ENCODE peak calls at places on chromosomes 3 and 15, in five cellular contexts. J is lower lobe of right lung, M is upper lobe of right lung, A is adrenal gland, O is AG04450. X is an unnamed sample.

GRCh38 chr3:36906504-36907149 is 38.2 kb downstream of the TRANK1 start:
- DNase-seq in J (no peak), M (no peak), A (no peak), O (peak), X (no peak)

GRCh38 chr3:58418227-58418626 is 15.4 kb downstream of the PDHB start:
- DNase-seq in J (no peak), M (no peak), A (no peak), O (no peak), X (no peak)

GRCh38 chr15:101568821-101569555 is 79.5 kb upstream of the PCSK6 start:
- DNase-seq in J (no peak), M (no peak), A (no peak), O (no peak), X (peak)

GRCh38 chr3:42194943-42195510 is 71.0 kb downstream of the CCK start:
- DNase-seq in J (no peak), M (no peak), A (no peak), O (no peak), X (no peak)

GRCh38 chr3:132787616-132788015 is 65.4 kb upstream of the NPHP3 start:
- DNase-seq in J (no peak), M (no peak), A (no peak), O (no peak), X (no peak)

GRCh38 chr3:55701997-55702396 is 214.9 kb upstream of the WNT5A start:
- DNase-seq in J (no peak), M (no peak), A (no peak), O (no peak), X (no peak)

GRCh38 chr15:71806452-71806931 is 3.9 kb upstream of the NR2E3 start:
- DNase-seq in J (no peak), M (no peak), A (peak), O (no peak), X (no peak)

GRCh38 chr15:63212050-63212973 is 22.9 kb downstream of the RAB8B start:
- DNase-seq in J (no peak), M (no peak), A (no peak), O (no peak), X (no peak)

GRCh38 chr3:138774529-138775253 is 60.0 kb downstream of the PIK3CB start:
- DNase-seq in J (no peak), M (no peak), A (peak), O (peak), X (peak)

GRCh38 chr3:99108508-99108907 is 207.0 kb upstream of the DCBLD2 start:
- DNase-seq in J (no peak), M (no peak), A (no peak), O (peak), X (no peak)

GRCh38 chr3:123843668-123844067 is 40.5 kb downstream of the MYLK start:
- DNase-seq in J (no peak), M (no peak), A (no peak), O (no peak), X (no peak)

GRCh38 chr15:34942363-34942762 is 27.2 kb downstream of the AQR start:
- DNase-seq in J (no peak), M (no peak), A (peak), O (peak), X (no peak)

GRCh38 chr3:52055537-52056351 is 627 bp downstream of the DUSP7 start:
- DNase-seq in J (peak), M (peak), A (peak), O (no peak), X (peak)

GRCh38 chr15:27660676-27661075 is 438.4 kb downstream of the OCA2 start:
- DNase-seq in J (no peak), M (no peak), A (no peak), O (no peak), X (no peak)

GRCh38 chr3:102090646-102091045 is 241.3 kb downstream of the NFKBIZ start:
- DNase-seq in J (no peak), M (no peak), A (no peak), O (no peak), X (no peak)

GRCh38 chr3:30864836-30865235 is 29.6 kb downstream of the GADL1 start:
- DNase-seq in J (no peak), M (no peak), A (no peak), O (no peak), X (no peak)

GRCh38 chr3:43872901-43873300 is 182.2 kb downstream of the ABHD5 start:
- DNase-seq in J (no peak), M (no peak), A (no peak), O (peak), X (no peak)
- H3K27ac ChIP-seq in J (no peak), M (no peak), A (no peak), O (peak), X (no peak)

DNA sequence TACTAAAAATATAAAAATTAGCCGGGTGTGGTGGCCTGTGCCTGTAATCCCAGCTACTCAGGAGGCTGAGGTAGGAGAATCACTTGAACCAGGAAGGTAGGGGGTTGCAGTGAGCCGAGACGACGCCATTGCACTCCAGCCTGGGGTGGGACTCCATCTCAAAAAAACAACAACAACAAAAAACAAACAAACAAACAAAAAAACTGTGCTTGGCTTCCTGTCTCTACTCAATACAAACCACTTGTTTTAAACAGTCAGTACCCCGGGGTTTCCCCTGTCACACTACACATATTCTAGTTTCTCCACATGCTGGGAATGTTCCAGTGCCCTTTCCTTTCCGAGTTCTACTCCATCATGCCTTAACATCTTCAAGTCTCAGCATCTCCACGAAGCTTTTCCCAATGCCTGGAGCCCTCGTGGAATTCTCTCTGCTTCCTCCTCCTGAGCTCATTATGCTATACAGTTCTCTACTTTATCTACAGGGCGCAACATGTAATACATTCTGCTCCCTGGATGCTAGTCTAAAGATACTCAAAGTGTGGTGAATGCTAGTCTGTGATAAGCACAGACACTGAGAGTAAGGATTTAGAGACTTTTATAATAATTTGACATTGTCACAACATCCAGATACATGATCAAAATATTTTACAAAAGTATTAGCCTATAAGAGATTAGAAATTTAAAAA is 7.8 kb downstream of the EMC3 start:
- DNase-seq in J (no peak), M (no peak), A (no peak), O (no peak), X (no peak)
- H3K27ac ChIP-seq in J (peak), M (peak), A (no peak), O (no peak), X (no peak)

GRCh38 chr3:53844262-53845102 is 1.7 kb downstream of the CHDH start:
- DNase-seq in J (no peak), M (no peak), A (no peak), O (no peak), X (peak)

GRCh38 chr3:53845881-53846133 is 412 bp downstream of the CHDH start:
- DNase-seq in J (no peak), M (no peak), A (no peak), O (no peak), X (no peak)

GRCh38 chr3:53846134-53846850 is at the start of the genes CHDH and IL17RB:
- DNase-seq in J (peak), M (peak), A (peak), O (no peak), X (peak)

GRCh38 chr3:53845103-53845880 is 927 bp downstream of the CHDH start:
- DNase-seq in J (peak), M (peak), A (peak), O (no peak), X (peak)

DNA sequence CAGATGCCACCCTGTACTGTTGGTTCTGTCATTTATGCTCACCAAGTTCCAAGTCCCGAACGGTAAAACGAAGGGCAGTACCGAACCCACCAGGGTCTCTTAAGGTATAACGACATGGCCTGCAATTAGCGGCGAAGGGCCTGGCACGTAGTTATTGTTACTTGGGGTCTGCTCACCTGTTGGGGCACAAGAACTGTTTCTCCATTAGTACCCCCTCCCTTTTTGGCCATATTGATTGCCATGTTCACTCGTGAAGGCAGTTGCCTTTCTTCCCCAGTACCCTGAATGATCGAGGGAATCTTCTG is 435 bp downstream of the IL17RB start:
- DNase-seq in J (no peak), M (no peak), A (no peak), O (no peak), X (no peak)
- H3K27ac ChIP-seq in J (no peak), M (no peak), A (no peak), O (no peak), X (no peak)

GRCh38 chr3:15325228-15325627 is 7.2 kb downstream of the SH3BP5 start:
- DNase-seq in J (no peak), M (no peak), A (no peak), O (peak), X (no peak)
- H3K27ac ChIP-seq in J (no peak), M (no peak), A (peak), O (peak), X (no peak)

GRCh38 chr3:3086239-3086638 is 23.9 kb downstream of the IL5RA start:
- DNase-seq in J (no peak), M (no peak), A (no peak), O (no peak), X (no peak)
- H3K27ac ChIP-seq in J (no peak), M (no peak), A (no peak), O (no peak), X (no peak)

GRCh38 chr3:172150896-172151295 is 111.5 kb downstream of the FNDC3B start:
- DNase-seq in J (no peak), M (no peak), A (no peak), O (no peak), X (no peak)

GRCh38 chr3:172152294-172152649 is 112.9 kb downstream of the FNDC3B start:
- DNase-seq in J (no peak), M (no peak), A (no peak), O (no peak), X (no peak)

GRCh38 chr3:172153335-172153861 is 114.0 kb downstream of the FNDC3B start:
- DNase-seq in J (peak), M (peak), A (peak), O (peak), X (peak)

GRCh38 chr3:172151610-172152293 is 112.4 kb downstream of the FNDC3B start:
- DNase-seq in J (no peak), M (no peak), A (no peak), O (no peak), X (no peak)

DNA sequence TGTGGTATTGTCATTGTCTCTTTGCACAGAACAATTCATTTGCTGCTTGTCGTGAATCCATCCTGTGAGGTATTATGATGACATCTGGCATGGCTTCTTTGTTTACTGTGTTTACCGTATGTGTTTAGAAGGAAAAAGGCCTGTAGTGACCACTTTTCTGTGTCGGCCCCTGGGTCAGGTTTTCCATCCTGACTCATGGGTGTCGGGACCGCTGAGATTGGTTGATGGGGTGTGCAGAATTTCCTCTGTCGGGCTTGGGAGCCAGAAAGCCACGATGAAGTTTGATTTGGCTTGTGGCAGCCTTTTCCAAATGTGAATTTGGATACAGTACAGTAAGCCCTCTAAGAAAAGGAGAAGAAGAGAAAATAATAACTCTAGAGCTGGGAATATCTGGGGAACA is 113.5 kb downstream of the FNDC3B start:
- DNase-seq in J (no peak), M (no peak), A (no peak), O (no peak), X (no peak)
- H3K27ac ChIP-seq in J (peak), M (peak), A (peak), O (peak), X (peak)

DNA sequence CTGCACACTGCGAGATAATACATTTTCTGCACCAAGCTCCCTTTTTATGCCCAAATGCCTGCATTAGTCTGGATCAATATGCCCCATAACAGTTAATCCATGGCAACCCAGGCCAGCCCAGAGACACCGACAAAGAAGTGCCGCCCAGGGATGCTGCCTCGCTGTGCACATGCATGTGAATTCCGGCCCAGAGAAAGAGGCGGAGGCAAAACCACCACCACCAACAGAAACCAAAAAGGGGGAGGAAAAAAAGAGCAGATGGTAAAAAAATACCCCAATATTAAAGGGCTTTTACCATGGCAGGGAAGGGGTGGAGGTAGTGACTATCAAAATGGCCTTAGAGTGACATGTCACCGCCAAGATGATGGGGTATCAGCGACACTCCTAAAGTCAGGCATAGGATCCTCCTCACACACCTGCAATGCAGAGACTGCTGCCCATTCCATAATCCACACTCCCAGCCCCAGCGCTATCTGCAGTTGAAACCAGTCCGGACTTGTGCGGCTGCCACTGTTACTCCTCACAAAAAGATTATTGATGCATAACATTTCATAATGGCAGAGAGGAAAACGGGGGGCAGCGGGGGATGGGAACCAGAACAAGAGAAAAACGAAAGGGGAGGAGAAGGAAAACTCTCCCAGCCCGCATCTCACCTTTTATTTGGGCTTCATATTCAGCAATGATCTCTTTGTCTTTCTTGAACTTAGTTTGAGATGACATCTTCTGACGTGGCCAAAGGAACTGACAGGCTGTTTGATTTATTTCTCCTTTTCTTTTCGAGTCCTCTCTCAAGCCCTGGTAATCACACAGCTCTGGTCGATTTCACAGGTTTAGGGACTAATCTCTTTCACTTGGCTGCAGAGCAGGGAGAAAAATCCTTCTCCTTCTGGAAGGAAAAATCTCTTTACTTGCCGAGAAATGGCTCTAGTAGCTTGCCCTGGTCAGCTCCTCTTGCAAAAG is 934 bp downstream of the SRGAP3 start:
- DNase-seq in J (no peak), M (no peak), A (peak), O (no peak), X (peak)
- H3K27ac ChIP-seq in J (no peak), M (no peak), A (no peak), O (no peak), X (no peak)

GRCh38 chr3:186097663-186098451 is 11.0 kb downstream of the ETV5 start:
- DNase-seq in J (peak), M (peak), A (peak), O (no peak), X (peak)
- H3K27ac ChIP-seq in J (peak), M (no peak), A (peak), O (no peak), X (no peak)

GRCh38 chr3:106305127-106305526 is 436.3 kb upstream of the CBLB start:
- DNase-seq in J (no peak), M (no peak), A (no peak), O (no peak), X (no peak)

GRCh38 chr3:106305882-106306445 is 437.2 kb upstream of the CBLB start:
- DNase-seq in J (no peak), M (no peak), A (no peak), O (no peak), X (no peak)

GRCh38 chr3:106299300-106300098 is 430.7 kb upstream of the CBLB start:
- DNase-seq in J (no peak), M (no peak), A (no peak), O (no peak), X (no peak)

GRCh38 chr3:106302451-106303221 is 433.8 kb upstream of the CBLB start:
- DNase-seq in J (no peak), M (no peak), A (no peak), O (no peak), X (no peak)
- H3K27ac ChIP-seq in J (no peak), M (no peak), A (no peak), O (no peak), X (no peak)

DNA sequence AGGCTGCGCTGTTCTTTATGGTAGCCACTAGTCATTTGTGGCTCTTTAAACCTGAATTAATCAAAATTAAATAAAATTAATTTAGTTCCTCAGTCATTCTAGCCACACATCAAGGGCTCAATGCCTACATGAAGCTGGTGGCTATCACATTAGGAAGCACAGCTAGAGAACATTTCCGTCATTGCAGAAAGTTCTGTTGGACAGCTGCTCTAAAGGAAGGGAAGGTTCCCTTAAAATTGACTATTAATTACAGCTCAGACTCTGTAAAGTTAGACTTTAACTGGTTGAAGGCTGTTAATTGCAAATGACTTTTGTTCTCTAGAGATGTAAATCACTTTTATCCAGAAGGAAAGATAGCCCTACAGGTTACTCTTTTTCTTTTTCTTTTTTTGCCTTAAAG is 202.7 kb upstream of the ADAMTS9 start:
- DNase-seq in J (no peak), M (no peak), A (no peak), O (no peak), X (no peak)
- H3K27ac ChIP-seq in J (no peak), M (no peak), A (no peak), O (no peak), X (no peak)

X was measured in colonic mucosa.